ENCODE peak calls at places on chromosomes 12 and 14, in four cellular contexts. H is mammary epithelial cell, E is PC-3, T is astrocyte. J is an unnamed sample.

GRCh38 chr12:109253913-109254544 is 55.1 kb downstream of the FOXN4 start:
- DNase-seq in T (no peak), H (no peak), E (no peak), J (peak)

GRCh38 chr12:49478949-49479664 is 59.7 kb upstream of the KCNH3 start:
- DNase-seq in T (no peak), H (no peak), E (no peak), J (no peak)

GRCh38 chr12:52168019-52168717 is 23.6 kb downstream of the KRT80 start:
- DNase-seq in H (peak), E (peak), T (no peak), J (peak)

GRCh38 chr12:80056232-80056631 is 43.1 kb upstream of the OTOGL start:
- DNase-seq in H (no peak), E (no peak), T (no peak), J (no peak)

GRCh38 chr14:101504096-101504948 is 57.0 kb upstream of the DIO3 start:
- DNase-seq in T (no peak), H (no peak), E (no peak), J (peak)

GRCh38 chr12:113298861-113299545 is 35.9 kb downstream of the SLC8B1 start:
- DNase-seq in E (no peak), T (peak), H (no peak), J (peak)

GRCh38 chr12:123896786-123897185 is 75.8 kb downstream of the CCDC92 start:
- DNase-seq in H (no peak), E (no peak), T (no peak), J (no peak)

GRCh38 chr14:37973031-37973908 is 234.4 kb upstream of the SSTR1 start:
- DNase-seq in H (no peak), E (no peak), T (no peak), J (no peak)

GRCh38 chr14:70317969-70318634 is 41.4 kb downstream of the COX16 start:
- DNase-seq in E (peak), H (peak), T (peak), J (peak)

GRCh38 chr14:73227812-73228781 is 9.2 kb upstream of the PAPLN start:
- DNase-seq in T (peak), E (peak), H (peak), J (peak)

GRCh38 chr12:96879301-96879700 is 27.8 kb upstream of the NEDD1 start:
- DNase-seq in E (no peak), H (no peak), T (peak), J (peak)

GRCh38 chr12:13209279-13210021 is 12.9 kb downstream of the EMP1 start:
- DNase-seq in T (no peak), E (no peak), H (no peak), J (no peak)

GRCh38 chr12:18864900-18865561 is 127.1 kb downstream of the CAPZA3 start:
- DNase-seq in H (peak), E (peak), T (peak), J (no peak)

GRCh38 chr14:103122578-103123127 is 608 bp upstream of the TNFAIP2 start:
- DNase-seq in H (no peak), E (no peak), T (no peak), J (no peak)

GRCh38 chr12:101737476-101737875 is 1.8 kb downstream of the SYCP3 start:
- DNase-seq in H (no peak), E (no peak), T (no peak), J (no peak)

GRCh38 chr14:50031534-50032313 is 84.6 kb downstream of the VCPKMT start:
- DNase-seq in H (no peak), E (no peak), T (peak), J (no peak)

GRCh38 chr12:113247123-113248045 is 26.1 kb downstream of the TPCN1 start:
- DNase-seq in E (peak), T (peak), H (peak), J (peak)

GRCh38 chr12:3278681-3279414 is 201.7 kb downstream of the TSPAN9 start:
- DNase-seq in T (no peak), H (peak), E (no peak), J (no peak)

GRCh38 chr12:123118397-123118945 is 32.4 kb downstream of the PITPNM2 start:
- DNase-seq in H (no peak), T (no peak), E (no peak), J (no peak)

GRCh38 chr12:108313236-108313608 is 25.9 kb downstream of the CMKLR1 start:
- DNase-seq in H (no peak), E (no peak), T (no peak), J (no peak)

GRCh38 chr14:101823511-101824120 is 62.1 kb downstream of the PPP2R5C start:
- DNase-seq in E (no peak), T (no peak), H (no peak), J (no peak)

GRCh38 chr12:93836616-93837260 is 159.6 kb downstream of the CRADD start:
- DNase-seq in T (no peak), H (no peak), E (no peak), J (no peak)

GRCh38 chr12:32901553-32901952 is 5.0 kb upstream of the PKP2 start:
- DNase-seq in T (peak), E (peak), H (peak), J (no peak)

GRCh38 chr12:29519585-29520182 is 22.2 kb upstream of the OVCH1 start:
- DNase-seq in T (peak), E (peak), H (peak), J (no peak)

GRCh38 chr12:67911293-67911637 is 78.0 kb upstream of the IFNG-AS1 start:
- DNase-seq in H (no peak), E (no peak), T (peak), J (no peak)

GRCh38 chr14:106459971-106460730 is 933.8 kb downstream of the TMEM121 start:
- DNase-seq in E (no peak), T (no peak), H (no peak), J (no peak)

GRCh38 chr12:32302218-32302826 is 97.0 kb upstream of the FGD4 start:
- DNase-seq in T (no peak), H (peak), E (peak), J (peak)

GRCh38 chr14:80364274-80364673 is 153.0 kb upstream of the DIO2 start:
- DNase-seq in H (no peak), T (peak), E (peak), J (no peak)

GRCh38 chr14:71452987-71453386 is 479.2 kb upstream of the RGS6 start:
- DNase-seq in E (no peak), T (no peak), H (no peak), J (peak)

GRCh38 chr14:45715946-45716345 is 462.9 kb upstream of the MIS18BP1 start:
- DNase-seq in H (peak), T (no peak), E (peak), J (no peak)

GRCh38 chr12:104215638-104216297 is at the start of gene TXNRD1:
- DNase-seq in H (peak), E (no peak), T (peak), J (peak)

GRCh38 chr12:8844665-8845064 is 22.2 kb downstream of the A2ML1 start:
- DNase-seq in T (peak), E (no peak), H (no peak), J (no peak)

GRCh38 chr14:20343855-20344205 is 395 bp downstream of the PARP2 start:
- DNase-seq in T (peak), H (no peak), E (peak), J (peak)

GRCh38 chr14:101191882-101192660 is 288.5 kb upstream of the RTL1 start:
- DNase-seq in E (no peak), T (no peak), H (no peak), J (no peak)

GRCh38 chr12:122064034-122064777 is 14.3 kb upstream of the MLXIP start:
- DNase-seq in E (peak), H (peak), T (peak), J (peak)

GRCh38 chr14:36363704-36364103 is 43.3 kb upstream of the MBIP start:
- DNase-seq in E (no peak), H (no peak), T (no peak), J (no peak)

GRCh38 chr12:128245106-128245505 is 21.9 kb upstream of the TMEM132C start:
- DNase-seq in H (no peak), E (no peak), T (no peak), J (no peak)

GRCh38 chr14:64405295-64405694 is 17.1 kb downstream of the MTHFD1 start:
- DNase-seq in H (no peak), E (no peak), T (no peak), J (no peak)

GRCh38 chr12:65125975-65126374 is 4.9 kb upstream of the WIF1 start:
- DNase-seq in T (no peak), H (no peak), E (no peak), J (no peak)

DNA sequence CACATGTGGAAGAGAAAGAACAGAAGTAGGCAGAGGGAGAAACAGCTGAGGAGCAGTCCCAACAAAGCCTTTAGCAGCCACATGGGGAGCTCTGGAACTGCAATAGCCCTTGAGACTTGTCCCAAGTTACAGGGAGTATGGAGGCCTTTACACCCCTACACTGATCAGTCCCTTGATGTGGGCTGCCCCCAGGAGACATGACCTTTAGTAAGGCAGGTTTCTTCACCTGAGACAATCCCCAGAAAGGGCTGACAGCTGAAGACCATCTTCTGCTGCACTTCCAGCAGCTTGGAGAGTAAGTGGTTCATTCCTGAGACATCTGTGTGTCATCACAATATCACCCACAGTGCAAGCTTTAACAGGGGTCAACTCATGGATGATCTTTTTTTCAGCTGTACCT is 8.6 kb upstream of the SNAPC1 start:
- DNase-seq in T (no peak), H (no peak), E (no peak), J (no peak)
- H3K27ac ChIP-seq in T (no peak), H (no peak), E (no peak), J (peak)

GRCh38 chr12:94870511-94870910 is 133.0 kb downstream of the NDUFA12 start:
- DNase-seq in T (no peak), H (no peak), E (no peak), J (no peak)
- H2AFZ ChIP-seq in T (no peak), H (no peak), E (no peak), J (no peak)

GRCh38 chr14:95467657-95468056 is 48.8 kb downstream of the SYNE3 start:
- DNase-seq in T (no peak), H (no peak), E (no peak), J (no peak)

GRCh38 chr14:95465936-95466335 is 50.5 kb downstream of the SYNE3 start:
- DNase-seq in T (no peak), E (no peak), H (no peak), J (no peak)

GRCh38 chr14:95467232-95467631 is 49.2 kb downstream of the SYNE3 start:
- DNase-seq in E (no peak), T (no peak), H (no peak), J (no peak)

GRCh38 chr14:95465358-95465757 is 51.1 kb downstream of the SYNE3 start:
- DNase-seq in E (no peak), H (no peak), T (no peak), J (no peak)

DNA sequence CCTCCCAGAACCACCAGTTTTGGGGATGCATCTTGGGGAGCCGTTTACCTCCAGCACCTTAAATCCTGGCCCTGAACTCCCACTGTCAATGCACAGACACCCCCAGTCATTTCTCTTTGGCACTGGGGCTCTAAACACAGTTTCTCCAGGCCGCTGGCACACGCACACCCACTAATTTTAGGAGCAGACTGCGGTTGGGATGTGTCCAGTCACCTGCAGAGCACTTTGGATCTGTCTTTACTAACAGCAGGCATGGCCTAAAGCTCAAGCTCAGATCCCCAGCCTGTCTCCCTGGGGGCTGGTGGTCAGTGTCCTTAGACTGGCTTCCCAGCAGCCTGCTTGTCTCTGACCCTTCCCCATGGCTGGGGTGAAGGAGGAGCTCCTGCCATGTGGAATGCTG is 49.9 kb downstream of the SYNE3 start:
- DNase-seq in H (no peak), T (no peak), E (no peak), J (no peak)
- H3K27ac ChIP-seq in H (no peak), T (no peak), E (no peak), J (no peak)

DNA sequence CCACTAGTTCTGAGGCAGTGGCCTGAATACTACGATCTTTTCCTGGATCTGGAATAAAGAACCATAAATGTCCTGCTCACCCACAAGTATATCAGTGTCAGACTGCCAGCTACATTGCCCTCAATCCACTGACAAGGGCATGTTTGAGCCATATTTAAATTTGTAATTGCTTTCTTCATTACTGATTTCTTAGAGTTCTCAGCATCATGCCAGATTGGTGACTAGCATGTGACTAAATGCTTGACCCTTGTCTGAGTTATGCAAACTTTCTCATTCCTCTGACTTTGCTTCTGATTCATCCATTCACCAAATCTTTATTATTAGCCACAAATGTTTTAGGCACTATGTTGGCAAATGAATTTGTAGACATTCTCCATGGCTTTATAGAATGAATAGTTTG is 143.6 kb upstream of the SLC16A7 start:
- DNase-seq in T (peak), H (peak), E (peak), J (peak)
- H2AFZ ChIP-seq in T (no peak), H (no peak), E (no peak), J (no peak)

GRCh38 chr14:33933386-33933934 is 17.4 kb downstream of the EGLN3 start:
- DNase-seq in E (no peak), T (no peak), H (no peak), J (no peak)
- H3K27ac ChIP-seq in E (no peak), T (no peak), H (no peak), J (no peak)

GRCh38 chr12:111412007-111412829 is 6.5 kb downstream of the SH2B3 start:
- DNase-seq in E (no peak), H (no peak), T (no peak), J (peak)

GRCh38 chr12:111408686-111409402 is 3.1 kb downstream of the SH2B3 start:
- DNase-seq in H (no peak), E (no peak), T (no peak), J (peak)

GRCh38 chr12:111411187-111411764 is 5.6 kb downstream of the SH2B3 start:
- DNase-seq in T (no peak), E (no peak), H (no peak), J (peak)

GRCh38 chr12:111409403-111410228 is 3.9 kb downstream of the SH2B3 start:
- DNase-seq in H (peak), E (no peak), T (peak), J (peak)

GRCh38 chr12:111410229-111411186 is 4.8 kb downstream of the SH2B3 start:
- DNase-seq in E (no peak), H (no peak), T (no peak), J (peak)
- H2AFZ ChIP-seq in E (no peak), H (peak), T (no peak), J (no peak)

DNA sequence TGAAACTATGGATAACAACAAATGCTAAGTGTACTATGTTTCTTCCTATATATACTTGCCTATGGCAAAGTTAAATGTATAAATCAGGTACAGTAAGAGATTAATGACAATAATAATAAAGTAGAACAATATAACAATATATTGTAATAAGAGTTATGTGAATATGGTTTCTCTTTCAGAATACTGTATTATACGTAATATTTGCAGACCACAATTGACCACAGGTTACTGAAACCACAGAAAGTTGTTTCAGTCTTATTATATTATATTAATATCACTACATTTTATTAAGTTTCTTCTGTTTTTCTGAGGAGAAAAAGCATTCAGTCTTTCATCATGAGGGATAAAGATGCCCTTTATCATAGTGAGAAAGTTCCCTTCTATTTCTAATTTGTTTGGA is 131.2 kb downstream of the EML1 start:
- DNase-seq in E (no peak), T (no peak), H (no peak), J (no peak)
- H3K27ac ChIP-seq in E (no peak), T (no peak), H (no peak), J (no peak)

GRCh38 chr12:15842106-15842505 is 40.1 kb upstream of the STRAP start:
- DNase-seq in T (peak), H (peak), E (peak), J (peak)

GRCh38 chr12:15834575-15834974 is 45.4 kb upstream of the EPS8 start:
- DNase-seq in T (peak), H (peak), E (no peak), J (no peak)

GRCh38 chr12:15839682-15840081 is 42.5 kb upstream of the STRAP start:
- DNase-seq in T (no peak), E (no peak), H (no peak), J (no peak)

GRCh38 chr12:15838986-15839385 is 43.2 kb upstream of the STRAP start:
- DNase-seq in E (no peak), T (no peak), H (no peak), J (no peak)

DNA sequence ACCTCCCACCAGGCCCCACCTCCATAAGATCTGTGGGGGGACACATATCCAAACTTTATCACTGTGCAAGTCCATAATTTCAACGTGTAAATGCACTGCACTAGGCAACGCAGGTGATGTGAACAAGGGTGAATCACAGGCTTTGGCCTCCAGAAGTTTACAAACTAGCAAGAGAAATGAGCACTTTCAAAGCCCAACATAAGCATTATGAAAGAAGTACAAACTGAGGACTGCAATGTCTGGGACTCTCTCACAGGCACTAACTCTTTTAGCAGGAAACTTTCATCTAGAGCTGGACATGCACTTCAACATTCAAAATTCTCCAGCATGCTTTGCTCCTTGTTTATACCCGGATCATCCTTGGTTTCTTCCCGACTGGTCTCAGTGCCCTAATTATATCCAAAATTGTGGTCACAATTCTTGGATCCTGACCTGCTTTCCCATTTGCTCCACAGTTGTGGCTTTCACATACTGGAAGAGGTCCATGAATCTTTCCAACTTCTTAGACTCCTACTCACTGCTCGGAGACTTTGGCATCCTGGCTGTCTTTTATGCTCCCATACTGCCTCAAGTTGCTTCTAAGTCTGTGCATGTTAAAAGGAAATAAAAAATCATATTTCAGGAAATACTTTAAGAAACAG is 44.9 kb upstream of the STRAP start:
- DNase-seq in T (peak), H (no peak), E (no peak), J (no peak)
- H2AFZ ChIP-seq in T (peak), H (peak), E (no peak), J (peak)

GRCh38 chr12:11615481-11615880 is 34.0 kb upstream of the ETV6 start:
- DNase-seq in H (no peak), T (no peak), E (no peak), J (no peak)
- H3K27ac ChIP-seq in H (no peak), T (no peak), E (no peak), J (no peak)

GRCh38 chr12:725076-725475 is 27.3 kb upstream of the WNK1 start:
- DNase-seq in H (no peak), T (no peak), E (no peak), J (no peak)
- H2AFZ ChIP-seq in H (no peak), T (no peak), E (no peak), J (no peak)

J was measured in osteoblast.